ENCODE peak calls at places on chromosomes 5 and 9, in nine cellular contexts. One of them, this sample, is unnamed.

GRCh38 chr9:137041134-137041533 is 4.8 kb downstream of the NPDC1 start:
- DNase-seq in NCI-H1092 treated with DMSO at 0.1 percent for 48 hours: no peak
- DNase-seq in mammary epithelial cell: no peak
- DNase-seq in kidney: peak
- DNase-seq in Kasumi-1: no peak
- DNase-seq in CD4-positive, alpha-beta T cell: no peak
- DNase-seq in H7: no peak
- DNase-seq in WTC11: no peak
- DNase-seq in fibroblast of mammary gland: no peak
- DNase-seq in this sample: no peak

GRCh38 chr9:135590486-135591079 is 29.0 kb downstream of the PAEP start:
- DNase-seq in NCI-H1092 treated with DMSO at 0.1 percent for 48 hours: no peak
- DNase-seq in mammary epithelial cell: no peak
- DNase-seq in kidney: peak
- DNase-seq in Kasumi-1: no peak
- DNase-seq in CD4-positive, alpha-beta T cell: no peak
- DNase-seq in H7: peak
- DNase-seq in WTC11: no peak
- DNase-seq in fibroblast of mammary gland: no peak
- DNase-seq in this sample: no peak

GRCh38 chr9:137538058-137538457 is 12.1 kb downstream of the PNPLA7 start:
- DNase-seq in NCI-H1092 treated with DMSO at 0.1 percent for 48 hours: no peak
- DNase-seq in mammary epithelial cell: no peak
- DNase-seq in kidney: no peak
- DNase-seq in Kasumi-1: no peak
- DNase-seq in CD4-positive, alpha-beta T cell: no peak
- DNase-seq in H7: peak
- DNase-seq in WTC11: no peak
- DNase-seq in fibroblast of mammary gland: no peak
- DNase-seq in this sample: no peak

GRCh38 chr5:123220616-123221146 is 131.6 kb downstream of the PRDM6 start:
- DNase-seq in NCI-H1092 treated with DMSO at 0.1 percent for 48 hours: no peak
- DNase-seq in mammary epithelial cell: no peak
- DNase-seq in kidney: no peak
- DNase-seq in Kasumi-1: no peak
- DNase-seq in CD4-positive, alpha-beta T cell: no peak
- DNase-seq in H7: no peak
- DNase-seq in WTC11: no peak
- DNase-seq in fibroblast of mammary gland: peak
- DNase-seq in this sample: no peak

GRCh38 chr9:136606687-136607333 is 55.9 kb upstream of the EGFL7 start:
- DNase-seq in NCI-H1092 treated with DMSO at 0.1 percent for 48 hours: no peak
- DNase-seq in mammary epithelial cell: no peak
- DNase-seq in kidney: no peak
- DNase-seq in Kasumi-1: no peak
- DNase-seq in CD4-positive, alpha-beta T cell: no peak
- DNase-seq in H7: no peak
- DNase-seq in WTC11: no peak
- DNase-seq in fibroblast of mammary gland: no peak
- DNase-seq in this sample: peak

GRCh38 chr5:134510970-134511795 is 14.3 kb upstream of the JADE2 start:
- DNase-seq in NCI-H1092 treated with DMSO at 0.1 percent for 48 hours: no peak
- DNase-seq in mammary epithelial cell: peak
- DNase-seq in kidney: peak
- DNase-seq in Kasumi-1: no peak
- DNase-seq in CD4-positive, alpha-beta T cell: no peak
- DNase-seq in H7: peak
- DNase-seq in WTC11: peak
- DNase-seq in fibroblast of mammary gland: peak
- DNase-seq in this sample: peak

GRCh38 chr5:18553269-18553668 is 919.0 kb downstream of the TAF11L14 start:
- DNase-seq in NCI-H1092 treated with DMSO at 0.1 percent for 48 hours: no peak
- DNase-seq in mammary epithelial cell: peak
- DNase-seq in kidney: no peak
- DNase-seq in Kasumi-1: no peak
- DNase-seq in CD4-positive, alpha-beta T cell: no peak
- DNase-seq in H7: no peak
- DNase-seq in WTC11: no peak
- DNase-seq in fibroblast of mammary gland: peak
- DNase-seq in this sample: peak

GRCh38 chr5:87722286-87722685 is 309.6 kb upstream of the CCNH start:
- DNase-seq in NCI-H1092 treated with DMSO at 0.1 percent for 48 hours: no peak
- DNase-seq in mammary epithelial cell: no peak
- DNase-seq in kidney: no peak
- DNase-seq in Kasumi-1: no peak
- DNase-seq in CD4-positive, alpha-beta T cell: no peak
- DNase-seq in H7: no peak
- DNase-seq in WTC11: no peak
- DNase-seq in fibroblast of mammary gland: peak
- DNase-seq in this sample: no peak

GRCh38 chr9:13351768-13352386 is 72.4 kb upstream of the MPDZ start:
- DNase-seq in NCI-H1092 treated with DMSO at 0.1 percent for 48 hours: peak
- DNase-seq in mammary epithelial cell: peak
- DNase-seq in kidney: no peak
- DNase-seq in Kasumi-1: peak
- DNase-seq in CD4-positive, alpha-beta T cell: no peak
- DNase-seq in H7: peak
- DNase-seq in WTC11: no peak
- DNase-seq in fibroblast of mammary gland: peak
- DNase-seq in this sample: peak

GRCh38 chr5:54753034-54753433 is 232.4 kb downstream of the ESM1 start:
- DNase-seq in NCI-H1092 treated with DMSO at 0.1 percent for 48 hours: no peak
- DNase-seq in mammary epithelial cell: no peak
- DNase-seq in kidney: no peak
- DNase-seq in Kasumi-1: peak
- DNase-seq in CD4-positive, alpha-beta T cell: no peak
- DNase-seq in H7: no peak
- DNase-seq in WTC11: no peak
- DNase-seq in fibroblast of mammary gland: peak
- DNase-seq in this sample: no peak

GRCh38 chr9:93590609-93591234 is 14.3 kb downstream of the PHF2 start:
- DNase-seq in NCI-H1092 treated with DMSO at 0.1 percent for 48 hours: no peak
- DNase-seq in mammary epithelial cell: no peak
- DNase-seq in kidney: no peak
- DNase-seq in Kasumi-1: no peak
- DNase-seq in CD4-positive, alpha-beta T cell: no peak
- DNase-seq in H7: peak
- DNase-seq in WTC11: no peak
- DNase-seq in fibroblast of mammary gland: no peak
- DNase-seq in this sample: no peak

GRCh38 chr9:74555015-74555414 is 57.9 kb downstream of the RORB start:
- DNase-seq in NCI-H1092 treated with DMSO at 0.1 percent for 48 hours: peak
- DNase-seq in mammary epithelial cell: no peak
- DNase-seq in kidney: no peak
- DNase-seq in Kasumi-1: no peak
- DNase-seq in CD4-positive, alpha-beta T cell: no peak
- DNase-seq in H7: no peak
- DNase-seq in WTC11: no peak
- DNase-seq in fibroblast of mammary gland: no peak
- DNase-seq in this sample: no peak

GRCh38 chr9:134372621-134373267 is 46.5 kb downstream of the RXRA start:
- DNase-seq in NCI-H1092 treated with DMSO at 0.1 percent for 48 hours: no peak
- DNase-seq in mammary epithelial cell: no peak
- DNase-seq in kidney: no peak
- DNase-seq in Kasumi-1: no peak
- DNase-seq in CD4-positive, alpha-beta T cell: no peak
- DNase-seq in H7: peak
- DNase-seq in WTC11: no peak
- DNase-seq in fibroblast of mammary gland: peak
- DNase-seq in this sample: no peak

GRCh38 chr5:143179126-143179740 is 224.3 kb downstream of the NR3C1 start:
- DNase-seq in NCI-H1092 treated with DMSO at 0.1 percent for 48 hours: no peak
- DNase-seq in mammary epithelial cell: no peak
- DNase-seq in kidney: no peak
- DNase-seq in Kasumi-1: no peak
- DNase-seq in CD4-positive, alpha-beta T cell: no peak
- DNase-seq in H7: no peak
- DNase-seq in WTC11: no peak
- DNase-seq in fibroblast of mammary gland: no peak
- DNase-seq in this sample: no peak

GRCh38 chr5:63032343-63032742 is 453.7 kb downstream of the LRRC70 start:
- DNase-seq in NCI-H1092 treated with DMSO at 0.1 percent for 48 hours: no peak
- DNase-seq in mammary epithelial cell: no peak
- DNase-seq in kidney: no peak
- DNase-seq in Kasumi-1: no peak
- DNase-seq in CD4-positive, alpha-beta T cell: no peak
- DNase-seq in H7: no peak
- DNase-seq in WTC11: no peak
- DNase-seq in fibroblast of mammary gland: no peak
- DNase-seq in this sample: no peak

GRCh38 chr9:133935328-133936040 is 56.6 kb downstream of the VAV2 start:
- DNase-seq in NCI-H1092 treated with DMSO at 0.1 percent for 48 hours: no peak
- DNase-seq in mammary epithelial cell: no peak
- DNase-seq in kidney: peak
- DNase-seq in Kasumi-1: no peak
- DNase-seq in CD4-positive, alpha-beta T cell: no peak
- DNase-seq in H7: no peak
- DNase-seq in WTC11: no peak
- DNase-seq in fibroblast of mammary gland: peak
- DNase-seq in this sample: peak

This sample was measured in HT-29.